ENCODE peak calls at places on chromosomes 13 and 19, in eight cellular contexts. I is transverse colon, U is HL-60, O is GM23338, R is sigmoid colon, D is breast epithelium, M is H1, A is HCT116. L is an unnamed sample.

GRCh38 chr13:31756346-31756745 is 17.0 kb downstream of the RXFP2 start:
- DNase-seq in I (no peak), U (no peak), O (no peak), R (no peak), D (no peak), M (no peak), A (no peak), L (no peak)

GRCh38 chr19:19530423-19530804 is 1.7 kb downstream of the YJEFN3 start:
- DNase-seq in I (no peak), U (no peak), O (peak; percentile 71), R (no peak), D (no peak), M (no peak), A (no peak), L (no peak)

GRCh38 chr13:66305960-66306617 is 924.0 kb downstream of the PCDH9 start:
- DNase-seq in I (no peak), U (no peak), O (no peak), R (no peak), D (no peak), M (no peak), A (no peak), L (no peak)

GRCh38 chr13:21476893-21477472 is 17.9 kb upstream of the ZDHHC20 start:
- DNase-seq in I (peak; percentile 87), U (peak; percentile 84), O (peak; percentile 97), R (peak; percentile 87), D (peak; percentile 79), M (peak; percentile 96), A (peak; percentile 76), L (no peak)

GRCh38 chr19:2181618-2181997 is 17.9 kb downstream of the DOT1L start:
- DNase-seq in I (no peak), U (no peak), O (no peak), R (no peak), D (no peak), M (no peak), A (no peak), L (no peak)

GRCh38 chr13:72651196-72651595 is 76.2 kb downstream of the MZT1 start:
- DNase-seq in I (no peak), U (no peak), O (peak; percentile 50), R (no peak), D (no peak), M (no peak), A (peak; percentile 31), L (no peak)

GRCh38 chr19:44746946-44747738 is 1.4 kb upstream of the BCL3 start:
- DNase-seq in I (peak; percentile 97), U (peak; percentile 91), O (peak; percentile 91), R (peak; percentile 98), D (peak; percentile 95), M (peak; percentile 92), A (peak; percentile 81), L (peak; percentile 99)

GRCh38 chr13:30033681-30034447 is 183.4 kb upstream of the UBL3 start:
- DNase-seq in I (no peak), U (no peak), O (no peak), R (no peak), D (no peak), M (no peak), A (no peak), L (peak; percentile 40)

GRCh38 chr19:3184847-3185481 is 766 bp upstream of the NCLN start:
- DNase-seq in I (peak; percentile 73), U (no peak), O (peak; percentile 82), R (peak; percentile 84), D (no peak), M (no peak), A (no peak), L (no peak)

GRCh38 chr13:113937497-113938140 is 36.3 kb downstream of the C13orf46 start:
- DNase-seq in I (no peak), U (no peak), O (no peak), R (no peak), D (no peak), M (no peak), A (no peak), L (no peak)

GRCh38 chr13:94112227-94112626 is 367.3 kb downstream of the DCT start:
- DNase-seq in I (no peak), U (no peak), O (no peak), R (no peak), D (no peak), M (no peak), A (no peak), L (no peak)

GRCh38 chr13:107734891-107735620 is 480.3 kb downstream of the LIG4 start:
- DNase-seq in I (no peak), U (no peak), O (no peak), R (no peak), D (no peak), M (no peak), A (no peak), L (no peak)

GRCh38 chr19:41993612-41994483 is at the start of gene ATP1A3:
- DNase-seq in I (peak; percentile 52), U (peak; percentile 47), O (peak; percentile 85), R (no peak), D (no peak), M (peak; percentile 88), A (peak; percentile 31), L (no peak)
- TF ChIP-seq POLR2AphosphoS5 in I (no peak), U (no peak), O (peak; percentile 56), R (no peak), D (no peak), M (no peak), A (peak; percentile 68), L (no peak)

GRCh38 chr19:17687857-17688784 is at the start of gene UNC13A:
- DNase-seq in I (peak; percentile 13), U (no peak), O (peak; percentile 88), R (no peak), D (no peak), M (peak; percentile 98), A (no peak), L (no peak)

GRCh38 chr19:17686592-17687042 is 1.5 kb downstream of the UNC13A start:
- DNase-seq in I (no peak), U (no peak), O (peak; percentile 90), R (no peak), D (no peak), M (peak; percentile 85), A (peak; percentile 46), L (no peak)

GRCh38 chr19:17686027-17686511 is 2.1 kb downstream of the UNC13A start:
- DNase-seq in I (no peak), U (no peak), O (peak; percentile 69), R (no peak), D (no peak), M (no peak), A (no peak), L (no peak)

GRCh38 chr19:17687141-17687856 is 855 bp downstream of the UNC13A start:
- DNase-seq in I (no peak), U (no peak), O (peak; percentile 85), R (no peak), D (no peak), M (peak; percentile 73), A (no peak), L (no peak)

DNA sequence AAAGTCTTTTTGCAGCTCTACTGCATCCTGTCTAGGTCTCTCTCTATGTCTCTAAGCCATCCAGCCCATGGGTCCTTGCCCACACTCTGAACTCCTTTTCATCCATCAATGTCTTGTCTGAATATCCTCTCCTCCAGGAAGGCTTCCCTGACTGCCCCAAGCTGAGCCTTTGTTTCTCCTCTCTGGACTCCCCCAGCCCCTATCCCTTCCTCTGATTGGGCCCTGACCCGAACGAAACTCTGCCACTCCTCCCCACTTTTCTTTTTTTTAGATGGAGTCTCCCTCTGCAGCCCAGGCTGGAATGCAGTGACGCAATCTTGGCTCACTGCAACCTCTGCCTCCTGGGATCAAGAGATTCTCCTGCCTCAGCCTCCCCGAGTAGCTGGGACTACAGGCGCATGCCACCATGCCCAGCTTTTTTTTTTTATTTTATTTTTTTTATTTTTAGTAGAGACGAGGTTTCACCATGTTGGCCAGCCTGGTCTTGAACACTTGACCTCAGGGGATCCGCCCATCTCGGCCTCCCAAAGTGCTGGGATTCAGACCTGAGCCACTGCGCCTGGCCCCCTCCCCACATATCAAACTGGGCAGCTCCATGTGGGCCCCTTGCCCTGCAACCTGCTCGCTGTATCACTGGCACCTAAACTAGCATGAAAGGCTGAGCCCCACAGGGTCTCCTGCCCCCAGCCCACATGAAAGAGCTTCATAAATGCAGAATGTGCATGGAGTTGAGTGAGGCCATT is 870 bp upstream of the UNC13A start:
- DNase-seq in I (no peak), U (no peak), O (peak; percentile 71), R (no peak), D (no peak), M (peak; percentile 64), A (no peak), L (no peak)
- TF ChIP-seq CTCF in I (no peak), U (no peak), O (no peak), R (no peak), D (no peak), M (no peak), A (no peak), L (no peak)

DNA sequence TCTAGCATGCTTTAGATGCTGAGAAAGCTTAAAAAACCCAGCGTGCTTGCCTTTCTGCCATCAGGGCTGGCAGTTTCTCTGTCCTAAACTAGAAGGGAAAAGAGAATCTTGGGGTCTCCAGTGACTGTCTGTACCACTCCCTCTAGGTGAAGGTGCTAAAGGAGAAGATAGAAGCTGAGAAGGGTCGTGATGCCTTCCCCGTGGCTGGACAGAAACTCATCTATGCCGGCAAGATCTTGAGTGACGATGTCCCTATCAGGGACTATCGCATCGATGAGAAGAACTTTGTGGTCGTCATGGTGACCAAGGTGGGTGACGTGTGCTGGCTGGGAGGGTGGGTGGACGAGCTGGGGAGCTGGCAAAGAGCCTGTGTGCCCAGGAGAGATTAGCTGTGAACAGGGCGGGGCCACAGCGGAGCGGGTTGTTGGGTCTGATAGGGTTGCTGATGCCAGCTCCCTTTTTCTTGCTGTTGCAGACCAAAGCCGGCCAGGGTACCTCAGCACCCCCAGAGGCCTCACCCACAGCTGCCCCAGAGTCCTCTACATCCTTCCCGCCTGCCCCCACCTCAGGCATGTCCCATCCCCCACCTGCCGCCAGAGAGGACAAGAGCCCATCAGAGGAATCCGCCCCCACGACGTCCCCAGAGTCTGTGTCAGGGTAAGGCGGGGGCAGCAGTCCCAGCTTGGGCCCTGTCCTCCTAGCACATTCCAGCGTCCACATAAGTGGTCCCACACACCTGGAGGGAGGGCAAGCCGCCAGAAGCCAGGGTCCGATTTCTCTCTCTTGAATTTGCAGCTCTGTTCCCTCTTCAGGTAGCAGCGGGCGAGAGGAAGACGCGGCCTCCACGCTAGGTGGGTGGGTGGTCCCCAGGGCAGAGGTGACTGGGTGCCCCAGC is 2.3 kb downstream of the RAD23A start:
- DNase-seq in I (no peak), U (no peak), O (no peak), R (no peak), D (no peak), M (no peak), A (no peak), L (no peak)
- TF ChIP-seq POLR2AphosphoS5 in I (no peak), U (no peak), O (no peak), R (no peak), D (no peak), M (peak; percentile 27), A (peak; percentile 9), L (no peak)

DNA sequence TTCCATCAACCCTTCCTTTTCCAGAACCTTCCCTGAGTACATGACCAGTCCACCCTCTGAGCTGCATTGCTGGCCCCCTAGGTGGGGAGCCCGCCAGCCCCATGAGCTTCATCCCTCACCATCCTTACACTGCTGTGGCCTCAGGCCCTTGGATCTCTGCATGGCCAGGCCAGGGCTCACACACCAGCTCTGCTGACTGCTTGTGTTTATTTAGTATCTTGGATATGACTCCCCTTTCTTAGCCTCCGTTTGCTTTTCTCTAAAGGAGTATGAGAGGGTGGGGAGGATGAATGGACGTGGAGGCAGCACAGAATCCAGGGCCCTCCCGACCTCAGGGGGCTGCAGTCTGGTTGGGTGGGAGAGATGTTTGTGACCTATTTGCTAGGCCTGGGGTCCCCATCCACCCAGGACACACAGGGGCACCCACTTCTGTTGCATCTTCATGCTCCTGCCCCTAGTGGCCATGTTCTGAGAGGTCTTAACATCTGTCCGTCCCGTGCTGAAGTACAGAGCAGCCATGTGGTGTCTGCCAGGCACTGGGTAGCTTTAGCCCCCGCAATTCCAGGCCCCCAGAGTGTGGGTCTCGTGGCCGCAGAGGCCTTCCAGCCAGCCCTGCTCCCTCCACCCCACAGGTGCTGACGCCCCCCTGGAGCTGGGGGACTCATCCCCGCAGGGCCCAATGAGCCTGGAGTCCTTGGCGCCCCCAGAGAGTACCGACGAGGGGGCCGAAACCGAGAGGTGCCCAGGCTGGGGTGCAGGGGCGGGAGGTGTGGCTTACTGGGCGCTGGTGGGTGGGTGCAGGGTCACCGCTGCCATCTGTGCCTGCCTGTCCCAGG is 13.0 kb downstream of the ARHGEF1 start:
- DNase-seq in I (no peak), U (no peak), O (peak; percentile 64), R (no peak), D (no peak), M (no peak), A (no peak), L (no peak)
- TF ChIP-seq CTCF in I (no peak), U (no peak), O (peak; percentile 61), R (no peak), D (no peak), M (peak; percentile 64), A (no peak), L (no peak)

L was measured in vagina.